ENCODE peak calls at places on chromosomes 1 and 21, in ten cellular contexts. F, O, V, Y, K, D, R, Z, I and U are unnamed samples.

GRCh38 chr1:7940745-7941436 is at the start of gene TNFRSF9:
- DNase-seq in V (no peak), F (no peak), D (no peak), I (peak), K (no peak), R (peak), Z (peak), Y (peak), O (no peak), U (no peak)

GRCh38 chr21:41651830-41652229 is 115.0 kb downstream of the RIPK4 start:
- DNase-seq in R (no peak), O (no peak), Z (no peak), F (peak), I (no peak), K (no peak), Y (no peak), D (no peak), V (no peak), U (peak)

GRCh38 chr21:43206231-43207042 is 37.6 kb downstream of the CRYAA start:
- DNase-seq in R (no peak), O (no peak), F (no peak), Y (no peak), I (no peak), D (peak), V (no peak), K (no peak), Z (no peak), U (no peak)

GRCh38 chr21:33403128-33403785 is at the start of gene IFNGR2:
- DNase-seq in D (peak), I (no peak), Y (peak), Z (no peak), O (peak), K (peak), V (no peak), R (no peak), F (peak), U (peak)

GRCh38 chr21:45478115-45478801 is 64.0 kb downstream of the SLC19A1 start:
- DNase-seq in D (peak), I (no peak), K (peak), Z (peak), F (peak), R (peak), V (peak), Y (peak), O (peak), U (peak)

GRCh38 chr1:160092366-160093068 is 5.9 kb downstream of the IGSF8 start:
- DNase-seq in K (no peak), V (no peak), D (no peak), O (no peak), I (no peak), Z (no peak), R (no peak), Y (no peak), F (no peak), U (no peak)

GRCh38 chr1:26405281-26405915 is 5.2 kb upstream of the LIN28A start:
- DNase-seq in Z (no peak), Y (no peak), O (no peak), K (no peak), V (no peak), R (no peak), I (peak), F (peak), D (no peak), U (no peak)

GRCh38 chr1:167057297-167057688 is 32.9 kb downstream of the GPA33 start:
- DNase-seq in O (peak), R (peak), V (peak), D (no peak), I (no peak), Z (no peak), K (peak), Y (peak), F (peak), U (no peak)

GRCh38 chr21:41360072-41360821 is 1.6 kb upstream of the MX2 start:
- DNase-seq in O (peak), R (peak), D (no peak), Y (peak), F (peak), V (peak), Z (no peak), K (no peak), I (no peak), U (peak)